ENCODE peak calls at places on chromosomes 1 and 21, in nine cellular contexts. One of them, this sample, is unnamed.
A peak's percentile ranks its signal among the peaks of the same experiment; 100 is the strongest.

GRCh38 chr1:46352363-46352762 is 11.8 kb downstream of the NSUN4 start:
- DNase-seq in K562: no peak
- DNase-seq in stomach: no peak
- DNase-seq in transverse colon: no peak
- DNase-seq in upper lobe of left lung: no peak
- DNase-seq in HepG2: no peak
- DNase-seq in ovary: no peak
- DNase-seq in sigmoid colon: no peak
- DNase-seq in H1: no peak
- DNase-seq in this sample: no peak

GRCh38 chr1:246434335-246434734 is 72.7 kb downstream of the SMYD3 start:
- DNase-seq in K562: no peak
- DNase-seq in ovary: no peak
- DNase-seq in transverse colon: no peak
- DNase-seq in H1: no peak
- DNase-seq in sigmoid colon: no peak
- DNase-seq in HepG2: no peak
- DNase-seq in stomach: no peak
- DNase-seq in upper lobe of left lung: no peak
- DNase-seq in this sample: no peak

GRCh38 chr1:109667452-109668122 is at the start of gene GSTM2:
- DNase-seq in transverse colon: peak; percentile 93
- DNase-seq in HepG2: peak; percentile 80
- DNase-seq in H1: peak; percentile 93
- DNase-seq in K562: peak; percentile 96
- DNase-seq in ovary: peak; percentile 94
- DNase-seq in sigmoid colon: peak; percentile 97
- DNase-seq in stomach: peak; percentile 93
- DNase-seq in upper lobe of left lung: peak; percentile 95
- DNase-seq in this sample: peak; percentile 87

GRCh38 chr1:161706116-161706482 is 930 bp upstream of the FCRLA start:
- DNase-seq in stomach: no peak
- DNase-seq in transverse colon: no peak
- DNase-seq in HepG2: no peak
- DNase-seq in H1: no peak
- DNase-seq in K562: no peak
- DNase-seq in ovary: no peak
- DNase-seq in sigmoid colon: no peak
- DNase-seq in upper lobe of left lung: no peak
- DNase-seq in this sample: no peak

GRCh38 chr1:66300986-66301451 is 232.9 kb upstream of the SGIP1 start:
- DNase-seq in HepG2: no peak
- DNase-seq in ovary: no peak
- DNase-seq in sigmoid colon: no peak
- DNase-seq in upper lobe of left lung: no peak
- DNase-seq in K562: no peak
- DNase-seq in stomach: no peak
- DNase-seq in transverse colon: no peak
- DNase-seq in H1: no peak
- DNase-seq in this sample: no peak

GRCh38 chr1:27713869-27714513 is 11.8 kb upstream of the FAM76A start:
- DNase-seq in H1: no peak
- DNase-seq in upper lobe of left lung: no peak
- DNase-seq in sigmoid colon: no peak
- DNase-seq in ovary: no peak
- DNase-seq in transverse colon: no peak
- DNase-seq in K562: no peak
- DNase-seq in HepG2: no peak
- DNase-seq in stomach: no peak
- DNase-seq in this sample: no peak

GRCh38 chr21:35226302-35226701 is 177.2 kb upstream of the RUNX1 start:
- DNase-seq in K562: no peak
- DNase-seq in upper lobe of left lung: no peak
- DNase-seq in ovary: no peak
- DNase-seq in stomach: peak; percentile 45
- DNase-seq in transverse colon: no peak
- DNase-seq in H1: no peak
- DNase-seq in HepG2: peak; percentile 24
- DNase-seq in sigmoid colon: no peak
- DNase-seq in this sample: no peak

GRCh38 chr1:21963477-21964217 is 13.2 kb upstream of the CELA3B start:
- DNase-seq in sigmoid colon: peak; percentile 89
- DNase-seq in ovary: peak; percentile 85
- DNase-seq in H1: peak; percentile 99
- DNase-seq in transverse colon: peak; percentile 88
- DNase-seq in upper lobe of left lung: peak; percentile 83
- DNase-seq in HepG2: peak; percentile 65
- DNase-seq in stomach: peak; percentile 88
- DNase-seq in K562: peak; percentile 91
- DNase-seq in this sample: peak; percentile 76

GRCh38 chr1:38926091-38926490 is 15.5 kb downstream of the RHBDL2 start:
- DNase-seq in HepG2: no peak
- DNase-seq in transverse colon: no peak
- DNase-seq in H1: no peak
- DNase-seq in upper lobe of left lung: no peak
- DNase-seq in stomach: no peak
- DNase-seq in K562: no peak
- DNase-seq in sigmoid colon: no peak
- DNase-seq in ovary: no peak
- DNase-seq in this sample: no peak

GRCh38 chr1:68229927-68230812 is 2.2 kb downstream of the WLS start:
- DNase-seq in K562: no peak
- DNase-seq in ovary: peak; percentile 34
- DNase-seq in HepG2: no peak
- DNase-seq in H1: no peak
- DNase-seq in stomach: no peak
- DNase-seq in sigmoid colon: no peak
- DNase-seq in upper lobe of left lung: no peak
- DNase-seq in transverse colon: no peak
- DNase-seq in this sample: no peak

GRCh38 chr1:68046885-68047658 is 3.4 kb downstream of the DIRAS3 start:
- DNase-seq in transverse colon: no peak
- DNase-seq in upper lobe of left lung: no peak
- DNase-seq in H1: no peak
- DNase-seq in HepG2: no peak
- DNase-seq in sigmoid colon: no peak
- DNase-seq in ovary: no peak
- DNase-seq in K562: peak; percentile 9
- DNase-seq in stomach: no peak
- DNase-seq in this sample: no peak

GRCh38 chr1:77487631-77488030 is 194.8 kb downstream of the ZZZ3 start:
- DNase-seq in H1: no peak
- DNase-seq in ovary: no peak
- DNase-seq in stomach: no peak
- DNase-seq in sigmoid colon: no peak
- DNase-seq in transverse colon: no peak
- DNase-seq in upper lobe of left lung: no peak
- DNase-seq in HepG2: no peak
- DNase-seq in K562: no peak
- DNase-seq in this sample: no peak

GRCh38 chr1:202017385-202018225 is 7.2 kb downstream of the ELF3 start:
- DNase-seq in ovary: no peak
- DNase-seq in HepG2: no peak
- DNase-seq in upper lobe of left lung: peak; percentile 89
- DNase-seq in stomach: peak; percentile 83
- DNase-seq in sigmoid colon: no peak
- DNase-seq in K562: peak; percentile 65
- DNase-seq in transverse colon: peak; percentile 91
- DNase-seq in H1: no peak
- DNase-seq in this sample: no peak

DNA sequence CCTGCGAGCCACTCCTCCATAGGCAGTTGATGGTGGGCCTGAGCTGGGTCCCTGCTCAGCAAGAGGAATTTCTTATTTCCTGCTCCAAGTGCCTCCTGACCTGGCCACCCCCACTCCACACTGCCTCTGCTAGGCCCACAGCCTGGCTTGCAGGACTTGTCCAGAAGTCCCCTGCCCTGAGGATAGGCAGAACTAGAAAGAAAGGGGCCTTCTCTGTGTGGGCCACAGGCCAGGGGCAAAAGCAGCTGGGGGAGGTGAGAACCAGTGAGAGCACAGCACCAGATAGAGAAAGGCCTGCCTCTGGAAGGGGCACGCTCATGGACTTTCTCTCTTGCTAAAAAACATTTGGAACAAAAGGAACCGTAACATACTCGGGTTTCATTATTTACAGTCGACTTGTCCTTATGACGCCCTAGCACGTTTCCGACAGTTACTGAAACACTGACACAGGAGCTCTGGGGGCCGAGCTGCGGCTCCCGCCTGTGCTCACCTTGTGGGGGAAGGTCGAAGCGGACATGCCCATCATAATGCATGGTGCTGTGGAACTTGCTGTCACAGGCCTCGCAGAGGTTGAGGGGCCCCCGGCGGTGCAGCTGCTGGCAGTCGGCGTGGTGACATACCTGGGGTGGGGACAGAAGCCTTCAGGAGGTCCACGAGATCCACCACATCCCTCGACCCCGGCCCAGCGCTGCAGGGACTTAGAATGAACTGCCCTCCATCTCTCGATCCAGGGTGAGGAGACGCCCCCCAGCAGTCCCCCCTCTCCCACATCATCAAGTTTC is 11.3 kb upstream of the TNFRSF25 start:
- DNase-seq in stomach: no peak
- DNase-seq in ovary: no peak
- DNase-seq in sigmoid colon: no peak
- DNase-seq in H1: no peak
- DNase-seq in K562: no peak
- DNase-seq in upper lobe of left lung: no peak
- DNase-seq in HepG2: no peak
- DNase-seq in transverse colon: no peak
- DNase-seq in this sample: no peak
- TF ChIP-seq EP300 in stomach: no peak
- TF ChIP-seq EP300 in ovary: no peak
- TF ChIP-seq EP300 in sigmoid colon: no peak
- TF ChIP-seq EP300 in H1: peak; percentile 6
- TF ChIP-seq EP300 in K562: no peak
- TF ChIP-seq EP300 in upper lobe of left lung: no peak
- TF ChIP-seq EP300 in HepG2: no peak
- TF ChIP-seq EP300 in transverse colon: no peak
- TF ChIP-seq EP300 in this sample: no peak

DNA sequence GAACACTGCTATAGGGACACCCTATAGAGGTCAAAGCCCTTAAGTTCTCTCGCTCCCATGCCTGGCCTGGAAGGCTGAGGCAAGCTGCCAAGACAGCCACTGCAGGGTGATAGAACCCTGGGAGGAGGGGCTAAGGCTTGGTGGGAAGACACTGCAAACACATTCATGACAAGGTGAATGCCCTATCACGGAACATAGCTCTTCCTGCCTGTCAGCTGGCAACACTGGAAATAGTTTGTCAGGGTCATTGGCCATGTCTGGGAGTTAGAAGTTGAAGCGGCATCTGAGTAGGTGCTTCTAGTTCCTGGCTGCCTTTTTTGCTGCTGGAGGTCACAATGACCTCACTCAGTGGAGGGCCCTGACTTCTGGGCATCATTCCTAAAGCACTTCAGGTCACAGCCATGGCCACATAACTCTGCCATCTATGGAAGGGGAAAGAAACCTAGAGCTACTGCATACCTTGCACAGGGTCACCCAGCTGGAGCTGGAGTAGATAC is 4.2 kb downstream of the FABP3 start:
- DNase-seq in H1: no peak
- DNase-seq in HepG2: no peak
- DNase-seq in transverse colon: no peak
- DNase-seq in upper lobe of left lung: peak; percentile 64
- DNase-seq in sigmoid colon: no peak
- DNase-seq in K562: peak; percentile 44
- DNase-seq in stomach: peak; percentile 31
- DNase-seq in ovary: peak; percentile 41
- DNase-seq in this sample: no peak
- H3K36me3 ChIP-seq in H1: peaks cover 15% of the 10 kb centered on the region
- H3K36me3 ChIP-seq in HepG2: peaks cover 31% of the 10 kb centered on the region
- H3K36me3 ChIP-seq in transverse colon: peaks cover 11% of the 10 kb centered on the region
- H3K36me3 ChIP-seq in upper lobe of left lung: peaks cover 16% of the 10 kb centered on the region
- H3K36me3 ChIP-seq in sigmoid colon: peaks cover 7% of the 10 kb centered on the region
- H3K36me3 ChIP-seq in K562: peaks cover 31% of the 10 kb centered on the region
- H3K36me3 ChIP-seq in stomach: peaks cover 42% of the 10 kb centered on the region
- H3K36me3 ChIP-seq in ovary: no peaks in the 10 kb centered on the region
- H3K36me3 ChIP-seq in this sample: peaks cover 42% of the 10 kb centered on the region

DNA sequence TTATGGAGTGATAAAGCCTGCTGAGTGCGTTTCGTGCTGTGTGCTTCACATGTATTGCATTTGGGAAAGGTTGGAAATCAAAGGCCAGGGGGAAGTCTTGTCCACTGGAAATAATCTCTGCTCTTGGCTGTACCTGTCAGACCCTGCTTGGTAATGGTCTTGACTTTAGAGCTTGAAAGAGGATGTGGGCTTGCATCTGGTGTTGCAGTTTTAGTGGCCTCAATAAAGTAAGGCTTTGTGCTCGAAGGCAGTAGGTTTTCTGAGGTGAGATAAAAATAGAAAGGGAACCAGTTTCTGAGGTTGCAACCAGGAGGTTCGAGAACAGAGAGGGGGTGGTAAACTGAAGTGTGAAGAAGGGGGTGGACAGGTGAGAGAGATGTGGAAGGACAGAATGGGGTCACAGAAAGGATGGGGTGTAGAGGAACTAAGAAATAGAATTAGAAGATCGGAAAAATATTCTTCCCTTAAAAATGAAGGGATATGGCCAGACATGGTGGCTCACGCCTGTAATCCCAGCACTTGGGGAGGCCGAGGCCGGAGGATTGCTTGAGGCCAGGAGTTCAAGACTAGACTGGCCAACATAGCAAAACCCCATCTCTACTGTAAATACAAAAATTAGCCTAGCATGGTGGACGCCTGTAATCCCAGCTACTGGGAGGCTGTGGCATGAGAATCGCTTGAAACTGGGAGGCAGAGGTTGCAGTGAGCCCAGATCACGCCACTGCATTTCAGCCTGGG is 1.5 kb downstream of the S100PBP start:
- DNase-seq in H1: no peak
- DNase-seq in upper lobe of left lung: no peak
- DNase-seq in stomach: no peak
- DNase-seq in K562: no peak
- DNase-seq in sigmoid colon: no peak
- DNase-seq in ovary: no peak
- DNase-seq in HepG2: no peak
- DNase-seq in transverse colon: peak; percentile 43
- DNase-seq in this sample: no peak
- H3K4me3 ChIP-seq in H1: peak overlapping the region; percentile 81
- H3K4me3 ChIP-seq in upper lobe of left lung: peak overlapping the region; percentile 63
- H3K4me3 ChIP-seq in stomach: peak overlapping the region; percentile 90
- H3K4me3 ChIP-seq in K562: peak overlapping the region; percentile 74
- H3K4me3 ChIP-seq in sigmoid colon: peak overlapping the region; percentile 95
- H3K4me3 ChIP-seq in ovary: peak overlapping the region; percentile 95
- H3K4me3 ChIP-seq in HepG2: peak overlapping the region; percentile 83
- H3K4me3 ChIP-seq in transverse colon: no peak overlapping the region
- H3K4me3 ChIP-seq in this sample: peak overlapping the region; percentile 99

GRCh38 chr1:222828939-222829338 is 14.1 kb downstream of the DISP1 start:
- DNase-seq in K562: no peak
- DNase-seq in sigmoid colon: no peak
- DNase-seq in stomach: no peak
- DNase-seq in ovary: no peak
- DNase-seq in transverse colon: no peak
- DNase-seq in HepG2: no peak
- DNase-seq in H1: no peak
- DNase-seq in upper lobe of left lung: no peak
- DNase-seq in this sample: no peak
- TF ChIP-seq EP300 in K562: no peak
- TF ChIP-seq EP300 in sigmoid colon: no peak
- TF ChIP-seq EP300 in stomach: no peak
- TF ChIP-seq EP300 in ovary: no peak
- TF ChIP-seq EP300 in transverse colon: no peak
- TF ChIP-seq EP300 in HepG2: no peak
- TF ChIP-seq EP300 in H1: no peak
- TF ChIP-seq EP300 in upper lobe of left lung: no peak
- TF ChIP-seq EP300 in this sample: no peak

This sample was measured in tibial nerve.